ENCODE peak calls at places on chromosomes 3 and 15, in four cellular contexts. T, H, F and M are unnamed samples.

GRCh38 chr15:53811530-53811929 is 52.1 kb upstream of the WDR72 start:
- DNase-seq in T (no peak), H (no peak), F (no peak), M (no peak)

GRCh38 chr15:23912191-23912590 is 225.1 kb upstream of the NDN start:
- DNase-seq in T (peak), H (no peak), F (no peak), M (peak)

GRCh38 chr3:42009456-42009855 is 47.6 kb upstream of the ULK4 start:
- DNase-seq in T (no peak), H (no peak), F (no peak), M (no peak)

GRCh38 chr3:144363856-144364255 is 392.2 kb downstream of the DIPK2A start:
- DNase-seq in T (no peak), H (no peak), F (no peak), M (no peak)

GRCh38 chr3:123383101-123384053 is 65.5 kb downstream of the ADCY5 start:
- DNase-seq in T (peak), H (no peak), F (peak), M (peak)

GRCh38 chr15:55202206-55202605 is 5.5 kb upstream of the RSL24D1 start:
- DNase-seq in T (no peak), H (no peak), F (no peak), M (no peak)

GRCh38 chr3:24415819-24416218 is 78.8 kb downstream of the THRB start:
- DNase-seq in T (no peak), H (no peak), F (no peak), M (no peak)

GRCh38 chr3:48614044-48614443 is 4.6 kb upstream of the UQCRC1 start:
- DNase-seq in T (no peak), H (peak), F (peak), M (no peak)

GRCh38 chr3:185250247-185250646 is 3.6 kb downstream of the EHHADH start:
- DNase-seq in T (no peak), H (no peak), F (peak), M (no peak)

GRCh38 chr3:131217296-131217741 is 164.3 kb upstream of the NUDT16 start:
- DNase-seq in T (no peak), H (peak), F (no peak), M (no peak)

GRCh38 chr3:161420746-161421145 is 49.4 kb upstream of the SPTSSB start:
- DNase-seq in T (peak), H (peak), F (peak), M (peak)

GRCh38 chr3:59235221-59236012 is 185.6 kb upstream of the CFAP20DC start:
- DNase-seq in T (no peak), H (no peak), F (no peak), M (no peak)

GRCh38 chr3:179265875-179266274 is 15.0 kb upstream of the KCNMB3 start:
- DNase-seq in T (no peak), H (no peak), F (no peak), M (no peak)

DNA sequence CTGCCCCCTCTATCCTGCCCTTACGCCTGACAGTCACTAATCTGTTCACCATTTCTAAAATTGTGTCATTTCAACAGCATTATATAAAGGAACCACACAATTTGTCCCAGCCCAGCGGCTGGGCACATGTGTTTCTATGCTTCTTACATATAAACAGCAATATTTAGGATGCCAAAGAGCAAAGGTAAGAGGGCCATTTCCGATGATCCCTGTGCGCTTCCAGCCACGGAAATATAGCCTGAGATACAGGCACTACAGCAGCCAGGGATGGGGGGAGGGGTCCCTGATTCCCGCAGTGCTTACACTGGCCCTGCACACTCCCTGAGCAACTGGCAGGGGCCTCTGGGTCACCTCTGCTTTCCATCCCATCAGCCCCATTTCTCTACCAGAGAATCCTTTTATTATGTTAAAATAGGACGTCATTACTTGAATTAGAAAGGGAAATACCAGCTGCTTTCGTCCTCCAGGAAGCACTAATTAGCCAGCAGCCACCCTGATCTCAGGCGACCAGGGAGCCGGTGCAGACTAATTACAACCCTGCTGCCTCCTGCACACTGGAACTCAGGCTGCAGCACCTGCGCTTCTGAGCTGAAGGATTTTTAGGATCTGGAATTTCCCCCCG is 372.1 kb upstream of the ATP10A start:
- DNase-seq in T (peak), H (no peak), F (no peak), M (peak)
- H4K91ac ChIP-seq in T (no peak), H (no peak), F (no peak), M (no peak)

GRCh38 chr3:127632035-127632434 is 3.0 kb downstream of the PODXL2 start:
- DNase-seq in T (no peak), H (no peak), F (no peak), M (no peak)

GRCh38 chr3:127629462-127630403 is 748 bp downstream of the PODXL2 start:
- DNase-seq in T (no peak), H (no peak), F (no peak), M (no peak)

GRCh38 chr3:127630811-127631714 is 2.1 kb downstream of the PODXL2 start:
- DNase-seq in T (no peak), H (no peak), F (no peak), M (no peak)

GRCh38 chr3:127628426-127628787 is 578 bp upstream of the PODXL2 start:
- DNase-seq in T (no peak), H (no peak), F (no peak), M (no peak)

DNA sequence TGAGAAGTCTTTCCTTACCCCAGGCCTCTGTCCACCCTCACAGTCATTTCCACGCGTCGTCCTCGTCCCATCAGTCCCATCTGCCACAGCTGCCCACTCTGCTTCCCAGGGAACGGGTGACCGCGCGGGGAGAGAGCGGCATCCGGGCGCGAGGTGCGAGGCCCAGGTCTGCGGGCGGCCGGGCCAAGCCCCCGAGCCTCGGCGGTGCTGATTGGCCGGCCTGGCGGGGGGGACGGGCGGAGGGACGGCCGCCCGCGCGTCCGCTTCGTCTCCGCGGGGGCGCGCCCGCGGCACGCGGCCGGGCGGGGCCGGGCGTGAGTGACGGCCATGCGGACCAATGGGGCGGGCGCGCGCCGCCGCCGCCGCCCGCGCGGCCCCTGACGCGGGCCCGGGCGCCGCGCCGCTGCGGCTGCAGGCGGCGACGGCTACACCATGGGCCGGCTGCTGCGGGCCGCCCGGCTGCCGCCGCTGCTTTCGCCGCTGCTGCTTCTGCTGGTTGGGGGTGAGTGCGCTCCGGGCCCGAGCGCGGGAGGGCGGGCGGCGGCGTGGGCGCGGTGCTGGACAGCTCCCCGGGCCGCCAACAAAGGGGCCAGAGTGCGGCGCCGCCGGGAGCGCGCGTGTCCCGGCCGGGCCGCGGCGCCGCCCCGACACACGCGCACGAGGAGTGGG is at the start of gene PODXL2:
- DNase-seq in T (peak), H (peak), F (peak), M (peak)
- H4K91ac ChIP-seq in T (no peak), H (peak), F (no peak), M (peak)

DNA sequence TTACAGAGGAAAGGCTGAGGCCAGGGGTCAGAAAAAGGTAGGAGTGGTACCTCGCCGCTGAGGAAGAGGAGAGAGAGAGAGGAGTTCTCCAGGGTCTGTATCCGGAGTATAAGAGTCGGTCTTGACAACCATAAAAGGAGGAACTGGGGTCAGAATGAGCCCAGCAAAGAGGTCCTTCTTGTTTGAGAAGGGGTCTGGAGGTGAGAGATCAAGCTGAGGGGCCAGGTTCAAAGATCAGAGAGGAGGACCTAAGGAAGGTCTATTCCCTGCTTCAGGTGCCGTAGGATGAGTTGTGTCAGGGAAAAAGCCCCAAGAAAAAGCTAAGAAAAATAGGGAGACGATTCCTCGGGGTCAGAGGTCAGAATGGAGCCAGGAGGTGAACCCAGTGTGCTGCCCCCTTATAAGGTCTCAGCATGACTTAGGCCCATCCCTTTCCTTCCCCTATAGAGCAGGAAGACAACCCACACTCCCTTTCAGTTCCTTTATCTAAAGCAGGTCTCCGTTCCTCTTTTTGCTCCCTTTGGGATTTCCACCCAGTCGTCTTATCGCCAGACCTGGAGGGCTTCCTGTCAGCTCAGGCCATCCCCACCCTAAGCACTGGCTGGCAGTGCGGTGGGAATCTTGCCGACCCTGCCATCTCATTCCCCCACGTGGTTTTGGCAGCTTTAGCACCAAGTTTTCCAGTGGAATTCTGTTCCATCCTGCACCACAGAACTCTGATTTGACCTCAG is 651 bp downstream of the MTMR14 start:
- DNase-seq in T (no peak), H (peak), F (no peak), M (no peak)
- H4K91ac ChIP-seq in T (no peak), H (peak), F (peak), M (no peak)

DNA sequence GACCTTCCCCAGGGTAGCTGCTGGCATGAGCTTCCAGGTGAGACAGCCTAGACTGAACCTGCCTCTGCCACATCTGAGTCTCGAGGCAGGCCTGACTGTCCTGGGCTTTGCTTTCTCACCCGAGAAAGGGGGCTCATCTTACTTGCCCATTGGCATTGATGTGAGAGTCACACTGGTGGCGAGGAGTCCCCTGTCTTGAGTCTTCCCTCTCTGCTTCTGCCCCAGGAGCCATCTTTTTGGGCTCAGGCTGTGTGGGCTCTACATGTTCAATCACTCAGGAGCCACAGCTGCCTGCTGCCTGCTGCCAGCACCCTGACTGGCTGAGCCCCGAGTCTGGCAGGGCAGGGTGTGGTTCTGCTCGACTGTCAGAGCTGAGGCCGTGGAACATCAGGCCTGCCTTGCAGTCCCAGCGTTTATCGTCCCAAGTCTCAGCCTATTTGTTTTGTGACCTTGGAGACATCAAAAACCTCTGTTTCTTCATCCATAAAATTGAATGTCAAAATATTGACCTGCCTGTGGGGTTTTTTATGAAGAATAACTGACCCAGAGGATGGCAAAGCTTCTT is 132.5 kb downstream of the DNAJB8 start:
- DNase-seq in T (no peak), H (no peak), F (no peak), M (no peak)
- H4K91ac ChIP-seq in T (no peak), H (no peak), F (no peak), M (no peak)

GRCh38 chr15:79089890-79090486 is 592 bp downstream of the RASGRF1 start:
- DNase-seq in T (peak), H (peak), F (no peak), M (peak)
- H4K91ac ChIP-seq in T (no peak), H (no peak), F (no peak), M (no peak)

GRCh38 chr3:55583475-55583874 is 96.4 kb upstream of the WNT5A start:
- DNase-seq in T (no peak), H (no peak), F (no peak), M (no peak)

GRCh38 chr3:55584030-55584429 is 96.9 kb upstream of the WNT5A start:
- DNase-seq in T (no peak), H (no peak), F (no peak), M (no peak)

GRCh38 chr3:55587476-55587875 is 100.4 kb upstream of the WNT5A start:
- DNase-seq in T (no peak), H (peak), F (peak), M (no peak)

GRCh38 chr3:55585856-55586255 is 98.8 kb upstream of the WNT5A start:
- DNase-seq in T (no peak), H (no peak), F (no peak), M (no peak)

DNA sequence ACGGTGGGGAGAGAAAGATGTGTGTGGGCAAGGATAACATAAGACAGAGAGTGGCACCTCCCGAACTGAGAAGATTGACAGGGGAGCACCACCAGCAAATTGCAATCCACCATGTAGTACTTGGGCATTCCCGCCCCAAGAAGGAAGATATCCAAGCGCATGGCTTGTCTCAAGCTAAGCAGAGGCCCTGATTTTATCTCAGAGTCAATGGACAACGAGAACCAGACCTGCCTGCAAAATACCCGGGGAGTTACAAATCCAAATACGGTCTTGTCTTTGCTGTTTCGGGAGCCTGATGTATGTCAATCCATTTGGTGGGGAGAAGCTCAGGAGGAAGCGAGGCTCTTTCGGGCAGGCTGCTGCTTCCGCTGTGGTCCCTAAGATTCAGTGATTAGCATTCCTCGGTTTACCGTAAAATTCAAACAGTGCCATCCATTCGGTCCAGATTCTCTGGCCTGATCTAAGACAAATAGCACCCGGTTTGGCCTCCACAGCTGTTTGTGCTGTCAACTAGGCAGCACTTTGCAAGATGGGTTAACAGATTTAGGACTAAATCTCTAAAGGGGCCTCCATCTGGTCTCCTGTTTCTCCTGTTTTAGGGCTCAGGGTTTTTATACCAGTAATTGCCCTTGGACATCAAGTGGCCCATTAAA is 97.7 kb upstream of the WNT5A start:
- DNase-seq in T (no peak), H (no peak), F (no peak), M (no peak)
- H4K91ac ChIP-seq in T (no peak), H (no peak), F (no peak), M (no peak)

GRCh38 chr15:50167112-50167511 is 14.9 kb upstream of the SLC27A2 start:
- DNase-seq in T (no peak), H (no peak), F (no peak), M (no peak)

GRCh38 chr15:50164458-50164857 is 17.5 kb upstream of the SLC27A2 start:
- DNase-seq in T (no peak), H (no peak), F (no peak), M (no peak)

GRCh38 chr15:50166216-50166615 is 15.8 kb upstream of the SLC27A2 start:
- DNase-seq in T (no peak), H (peak), F (peak), M (no peak)

GRCh38 chr15:50163719-50164410 is 18.1 kb upstream of the SLC27A2 start:
- DNase-seq in T (no peak), H (no peak), F (no peak), M (no peak)

DNA sequence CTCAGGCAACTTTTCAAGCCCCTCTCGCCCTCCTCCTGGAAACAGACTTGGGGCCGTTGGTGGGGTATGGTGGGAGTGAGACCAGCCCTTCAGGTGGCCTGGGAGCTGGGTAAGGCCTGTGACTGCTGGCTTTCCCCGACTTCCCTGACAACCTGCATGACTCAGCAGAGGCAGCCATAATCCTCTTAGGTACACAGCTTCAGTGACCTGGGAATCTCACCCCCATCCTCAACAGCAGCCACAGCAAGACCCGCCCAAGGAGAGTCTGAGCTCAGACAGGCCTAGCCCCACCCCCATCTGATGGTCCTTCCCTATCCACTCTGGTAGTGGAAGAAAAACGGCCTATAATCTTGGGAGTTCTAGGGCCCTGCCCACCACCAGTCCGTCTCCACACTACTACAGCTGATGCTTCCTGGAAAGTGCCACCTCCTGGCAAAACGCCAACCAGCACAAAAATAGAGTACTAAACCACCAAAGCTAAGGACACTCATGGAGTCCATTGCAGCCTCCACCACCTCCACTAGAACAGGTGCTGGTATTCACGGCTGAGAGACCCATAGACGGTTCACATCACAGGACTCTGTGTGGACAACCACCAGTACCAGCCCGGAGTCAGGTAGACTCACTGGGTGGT is 13.1 kb upstream of the SLC27A2 start:
- DNase-seq in T (no peak), H (no peak), F (no peak), M (no peak)
- H4K91ac ChIP-seq in T (no peak), H (no peak), F (no peak), M (no peak)

DNA sequence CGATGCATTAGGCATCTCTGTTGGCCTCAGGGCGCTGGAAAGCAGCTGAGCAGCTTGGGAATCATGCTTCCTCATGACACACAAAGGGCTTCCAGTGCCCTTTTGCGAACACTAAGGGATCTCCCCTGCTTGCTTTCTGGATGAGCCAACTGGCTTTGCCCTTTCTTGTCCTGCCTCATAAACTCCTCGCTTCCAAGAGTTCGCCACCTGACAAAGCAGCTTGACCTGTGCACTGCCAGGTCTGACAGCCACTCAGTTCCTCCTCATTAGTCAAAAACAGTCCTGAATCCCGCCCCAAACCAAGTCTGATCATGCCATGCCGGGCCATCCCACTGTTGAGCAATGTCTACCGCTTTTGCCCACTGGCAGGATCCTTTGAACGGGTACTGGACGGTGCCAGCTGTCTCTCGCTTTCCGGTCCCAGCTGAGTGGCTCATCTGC is 265.4 kb upstream of the LYSMD4 start:
- DNase-seq in T (no peak), H (no peak), F (peak), M (no peak)
- H4K91ac ChIP-seq in T (no peak), H (no peak), F (no peak), M (no peak)